ENCODE peak calls at places on chromosomes 12 and 14, in four cellular contexts. One of them, this sample, is unnamed.

GRCh38 chr12:1741154-1741949 is 50.5 kb downstream of the ADIPOR2 start:
- DNase-seq in NCI-H69: peak
- DNase-seq in cerebellum: no peak
- DNase-seq in astrocyte: peak
- DNase-seq in this sample: no peak

GRCh38 chr12:104877107-104877705 is 80.9 kb downstream of the SLC41A2 start:
- DNase-seq in NCI-H69: no peak
- DNase-seq in cerebellum: peak
- DNase-seq in astrocyte: peak
- DNase-seq in this sample: no peak

GRCh38 chr14:104827173-104828055 is 26.5 kb downstream of the ZBTB42 start:
- DNase-seq in NCI-H69: peak
- DNase-seq in cerebellum: no peak
- DNase-seq in astrocyte: peak
- DNase-seq in this sample: no peak

GRCh38 chr12:78898416-78898815 is 33.8 kb downstream of the SYT1 start:
- DNase-seq in NCI-H69: peak
- DNase-seq in cerebellum: peak
- DNase-seq in astrocyte: peak
- DNase-seq in this sample: no peak

GRCh38 chr12:28937196-28937595 is 211.9 kb upstream of the FAR2 start:
- DNase-seq in NCI-H69: no peak
- DNase-seq in cerebellum: no peak
- DNase-seq in astrocyte: peak
- DNase-seq in this sample: no peak

GRCh38 chr12:92955997-92956663 is 27.0 kb upstream of the EEA1 start:
- DNase-seq in NCI-H69: no peak
- DNase-seq in cerebellum: no peak
- DNase-seq in astrocyte: peak
- DNase-seq in this sample: no peak

GRCh38 chr12:103933237-103933636 is 3.0 kb downstream of the HSP90B1 start:
- DNase-seq in NCI-H69: peak
- DNase-seq in cerebellum: no peak
- DNase-seq in astrocyte: no peak
- DNase-seq in this sample: no peak

GRCh38 chr14:64865992-64866391 is 13.7 kb downstream of the SPTB start:
- DNase-seq in NCI-H69: no peak
- DNase-seq in cerebellum: no peak
- DNase-seq in astrocyte: no peak
- DNase-seq in this sample: no peak

GRCh38 chr14:93937519-93937918 is 10.4 kb downstream of the FAM181A start:
- DNase-seq in NCI-H69: peak
- DNase-seq in cerebellum: peak
- DNase-seq in astrocyte: no peak
- DNase-seq in this sample: no peak

GRCh38 chr12:92561543-92561899 is 141.3 kb upstream of the PLEKHG7 start:
- DNase-seq in NCI-H69: peak
- DNase-seq in cerebellum: peak
- DNase-seq in astrocyte: peak
- DNase-seq in this sample: no peak

GRCh38 chr12:10618338-10618987 is 5.1 kb upstream of the MAGOHB start:
- DNase-seq in NCI-H69: no peak
- DNase-seq in cerebellum: no peak
- DNase-seq in astrocyte: peak
- DNase-seq in this sample: no peak

GRCh38 chr12:53174881-53175491 is 5.5 kb upstream of the ZNF740 start:
- DNase-seq in NCI-H69: peak
- DNase-seq in cerebellum: no peak
- DNase-seq in astrocyte: peak
- DNase-seq in this sample: peak

GRCh38 chr12:54229624-54230212 is 40.9 kb upstream of the SMUG1 start:
- DNase-seq in NCI-H69: no peak
- DNase-seq in cerebellum: no peak
- DNase-seq in astrocyte: peak
- DNase-seq in this sample: no peak

GRCh38 chr14:20970983-20971704 is 15.9 kb downstream of the RNASE2 start:
- DNase-seq in NCI-H69: peak
- DNase-seq in cerebellum: peak
- DNase-seq in astrocyte: peak
- DNase-seq in this sample: peak

GRCh38 chr12:7293670-7294069 is 10.2 kb upstream of the ACSM4 start:
- DNase-seq in NCI-H69: no peak
- DNase-seq in cerebellum: no peak
- DNase-seq in astrocyte: no peak
- DNase-seq in this sample: no peak

GRCh38 chr14:94935901-94936300 is 166.0 kb upstream of the GSC start:
- DNase-seq in NCI-H69: no peak
- DNase-seq in cerebellum: no peak
- DNase-seq in astrocyte: no peak
- DNase-seq in this sample: no peak

GRCh38 chr14:104202259-104203070 is 64.1 kb downstream of the KIF26A start:
- DNase-seq in NCI-H69: peak
- DNase-seq in cerebellum: no peak
- DNase-seq in astrocyte: no peak
- DNase-seq in this sample: no peak

This sample was measured in coronary artery.